ENCODE peak calls at places on chromosomes 11 and 22, in nine cellular contexts. One of them, this sample, is unnamed.

GRCh38 chr22:38228873-38229740 is 27.3 kb downstream of the MAFF start:
- DNase-seq in fibroblast of the aortic adventitia: peak
- DNase-seq in astrocyte of the spinal cord: peak
- DNase-seq in BE2C: no peak
- DNase-seq in BJ: peak
- DNase-seq in fibroblast of villous mesenchyme: peak
- DNase-seq in A549: peak
- DNase-seq in foreskin fibroblast: peak
- DNase-seq in fibroblast of lung: peak
- DNase-seq in this sample: peak

GRCh38 chr22:20551805-20552449 is 44.5 kb downstream of the MED15 start:
- DNase-seq in BJ: no peak
- DNase-seq in foreskin fibroblast: no peak
- DNase-seq in fibroblast of villous mesenchyme: no peak
- DNase-seq in astrocyte of the spinal cord: no peak
- DNase-seq in BE2C: peak
- DNase-seq in fibroblast of the aortic adventitia: peak
- DNase-seq in fibroblast of lung: no peak
- DNase-seq in A549: no peak
- DNase-seq in this sample: peak

GRCh38 chr11:76207642-76208378 is 1.5 kb upstream of the WNT11 start:
- DNase-seq in astrocyte of the spinal cord: peak
- DNase-seq in A549: peak
- DNase-seq in BE2C: peak
- DNase-seq in fibroblast of lung: peak
- DNase-seq in fibroblast of the aortic adventitia: peak
- DNase-seq in foreskin fibroblast: peak
- DNase-seq in BJ: no peak
- DNase-seq in fibroblast of villous mesenchyme: peak
- DNase-seq in this sample: peak

GRCh38 chr11:74678041-74678440 is 53.2 kb downstream of the CHRDL2 start:
- DNase-seq in fibroblast of the aortic adventitia: no peak
- DNase-seq in BE2C: no peak
- DNase-seq in fibroblast of lung: no peak
- DNase-seq in foreskin fibroblast: no peak
- DNase-seq in astrocyte of the spinal cord: no peak
- DNase-seq in fibroblast of villous mesenchyme: no peak
- DNase-seq in BJ: no peak
- DNase-seq in A549: no peak
- DNase-seq in this sample: no peak

GRCh38 chr11:47186076-47186936 is at the start of gene PACSIN3:
- DNase-seq in fibroblast of villous mesenchyme: peak
- DNase-seq in A549: peak
- DNase-seq in fibroblast of lung: peak
- DNase-seq in foreskin fibroblast: peak
- DNase-seq in astrocyte of the spinal cord: no peak
- DNase-seq in BJ: no peak
- DNase-seq in fibroblast of the aortic adventitia: no peak
- DNase-seq in BE2C: peak
- DNase-seq in this sample: no peak

GRCh38 chr11:11229691-11230090 is 123.4 kb downstream of the CSNK2A3 start:
- DNase-seq in fibroblast of lung: no peak
- DNase-seq in A549: no peak
- DNase-seq in fibroblast of the aortic adventitia: no peak
- DNase-seq in BE2C: no peak
- DNase-seq in foreskin fibroblast: no peak
- DNase-seq in astrocyte of the spinal cord: no peak
- DNase-seq in BJ: no peak
- DNase-seq in fibroblast of villous mesenchyme: no peak
- DNase-seq in this sample: no peak

GRCh38 chr11:100545970-100546369 is 141.1 kb upstream of the ARHGAP42 start:
- DNase-seq in fibroblast of villous mesenchyme: no peak
- DNase-seq in fibroblast of the aortic adventitia: no peak
- DNase-seq in A549: no peak
- DNase-seq in BJ: no peak
- DNase-seq in astrocyte of the spinal cord: no peak
- DNase-seq in fibroblast of lung: no peak
- DNase-seq in foreskin fibroblast: no peak
- DNase-seq in BE2C: no peak
- DNase-seq in this sample: no peak

GRCh38 chr11:19597194-19597593 is 115.4 kb upstream of the NAV2 start:
- DNase-seq in astrocyte of the spinal cord: peak
- DNase-seq in fibroblast of the aortic adventitia: peak
- DNase-seq in foreskin fibroblast: peak
- DNase-seq in BJ: peak
- DNase-seq in BE2C: no peak
- DNase-seq in fibroblast of lung: peak
- DNase-seq in fibroblast of villous mesenchyme: no peak
- DNase-seq in A549: no peak
- DNase-seq in this sample: peak

GRCh38 chr11:69707156-69707555 is 3.3 kb upstream of the FGF19 start:
- DNase-seq in foreskin fibroblast: no peak
- DNase-seq in BE2C: no peak
- DNase-seq in fibroblast of villous mesenchyme: no peak
- DNase-seq in astrocyte of the spinal cord: no peak
- DNase-seq in fibroblast of lung: no peak
- DNase-seq in A549: no peak
- DNase-seq in fibroblast of the aortic adventitia: no peak
- DNase-seq in BJ: no peak
- DNase-seq in this sample: no peak

GRCh38 chr11:22441831-22442230 is 103.7 kb downstream of the SLC17A6 start:
- DNase-seq in foreskin fibroblast: no peak
- DNase-seq in astrocyte of the spinal cord: no peak
- DNase-seq in fibroblast of lung: no peak
- DNase-seq in A549: no peak
- DNase-seq in BE2C: no peak
- DNase-seq in BJ: no peak
- DNase-seq in fibroblast of the aortic adventitia: no peak
- DNase-seq in fibroblast of villous mesenchyme: no peak
- DNase-seq in this sample: no peak

GRCh38 chr22:48070083-48070482 is 1307.6 kb downstream of the TBC1D22A start:
- DNase-seq in fibroblast of the aortic adventitia: no peak
- DNase-seq in astrocyte of the spinal cord: no peak
- DNase-seq in BE2C: no peak
- DNase-seq in A549: no peak
- DNase-seq in fibroblast of villous mesenchyme: no peak
- DNase-seq in BJ: no peak
- DNase-seq in fibroblast of lung: no peak
- DNase-seq in foreskin fibroblast: no peak
- DNase-seq in this sample: no peak

DNA sequence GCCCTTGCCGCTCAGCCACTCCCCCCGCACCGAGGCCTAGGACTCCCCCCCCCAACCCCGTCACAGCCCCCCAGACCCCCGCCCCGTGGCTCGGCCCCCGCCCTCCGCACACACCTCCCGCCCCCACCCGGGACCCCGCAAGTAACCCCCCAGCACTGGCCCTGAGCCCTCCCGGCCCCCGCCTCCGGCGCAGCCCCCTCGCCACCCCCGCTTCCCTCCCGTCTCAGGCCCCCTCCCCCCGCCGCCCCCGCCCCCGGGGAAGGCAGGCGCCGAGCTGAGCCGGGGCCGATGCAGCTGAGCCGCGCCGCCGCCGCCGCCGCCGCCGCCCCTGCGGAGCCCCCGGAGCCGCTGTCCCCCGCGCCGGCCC is 1.5 kb downstream of the SHANK3 start:
- DNase-seq in foreskin fibroblast: no peak
- DNase-seq in BE2C: no peak
- DNase-seq in astrocyte of the spinal cord: no peak
- DNase-seq in fibroblast of lung: no peak
- DNase-seq in BJ: no peak
- DNase-seq in fibroblast of villous mesenchyme: no peak
- DNase-seq in fibroblast of the aortic adventitia: no peak
- DNase-seq in A549: no peak
- DNase-seq in this sample: no peak
- H3K4me3 ChIP-seq in foreskin fibroblast: no peak
- H3K4me3 ChIP-seq in BE2C: no peak
- H3K4me3 ChIP-seq in astrocyte of the spinal cord: no peak
- H3K4me3 ChIP-seq in fibroblast of lung: no peak
- H3K4me3 ChIP-seq in BJ: no peak
- H3K4me3 ChIP-seq in fibroblast of villous mesenchyme: no peak
- H3K4me3 ChIP-seq in fibroblast of the aortic adventitia: no peak
- H3K4me3 ChIP-seq in A549: peak
- H3K4me3 ChIP-seq in this sample: no peak

DNA sequence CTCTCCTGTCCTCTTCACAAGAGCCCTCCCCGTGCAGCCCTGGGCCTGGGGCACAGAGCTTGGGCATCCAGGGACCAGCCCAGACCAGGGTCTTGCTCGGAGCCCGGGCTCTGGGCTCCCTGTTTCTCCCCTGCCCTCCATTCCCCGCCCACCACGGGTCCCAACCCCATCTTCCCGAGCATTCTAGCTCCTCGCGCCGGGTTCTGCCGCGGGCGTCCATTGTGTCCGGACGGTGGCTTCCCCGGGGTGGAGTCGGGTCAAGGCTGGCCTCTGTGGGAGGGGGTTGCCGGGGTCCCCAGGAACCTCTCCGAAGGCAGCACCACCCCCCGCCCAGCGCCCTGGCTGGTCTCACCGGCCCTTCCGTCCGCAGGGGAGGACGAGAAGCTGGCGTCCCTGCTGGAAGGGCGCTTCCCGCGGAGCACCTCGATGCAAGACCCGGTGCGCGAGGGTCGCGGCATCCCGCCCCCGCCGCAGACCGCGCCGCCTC is 18.1 kb upstream of the ACR start:
- DNase-seq in A549: no peak
- DNase-seq in fibroblast of lung: no peak
- DNase-seq in BJ: no peak
- DNase-seq in BE2C: no peak
- DNase-seq in foreskin fibroblast: no peak
- DNase-seq in fibroblast of villous mesenchyme: no peak
- DNase-seq in astrocyte of the spinal cord: no peak
- DNase-seq in fibroblast of the aortic adventitia: no peak
- DNase-seq in this sample: no peak
- H3K4me3 ChIP-seq in A549: no peak
- H3K4me3 ChIP-seq in fibroblast of lung: no peak
- H3K4me3 ChIP-seq in BJ: no peak
- H3K4me3 ChIP-seq in BE2C: no peak
- H3K4me3 ChIP-seq in foreskin fibroblast: no peak
- H3K4me3 ChIP-seq in fibroblast of villous mesenchyme: no peak
- H3K4me3 ChIP-seq in astrocyte of the spinal cord: no peak
- H3K4me3 ChIP-seq in fibroblast of the aortic adventitia: no peak
- H3K4me3 ChIP-seq in this sample: no peak

DNA sequence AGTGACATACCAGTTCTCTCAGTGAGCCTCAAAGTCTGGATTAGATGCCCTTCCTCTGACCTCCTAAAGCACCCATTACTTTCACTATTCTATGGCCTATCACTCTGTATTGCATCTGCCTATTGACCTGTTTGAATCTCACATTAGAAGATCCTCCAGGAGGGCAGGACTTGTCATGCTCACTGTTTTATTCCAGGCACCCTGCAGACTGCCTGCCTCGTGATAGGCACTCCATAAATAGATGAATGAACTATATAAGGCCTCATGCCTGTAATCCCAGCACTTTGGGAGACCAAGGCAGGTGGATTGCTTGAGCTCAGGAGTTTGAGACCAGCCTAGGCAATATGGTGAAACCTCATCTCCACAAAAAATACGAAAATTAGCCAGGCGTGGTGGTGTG is 160.1 kb upstream of the CADM1 start:
- DNase-seq in A549: no peak
- DNase-seq in BE2C: no peak
- DNase-seq in fibroblast of lung: no peak
- DNase-seq in foreskin fibroblast: no peak
- DNase-seq in fibroblast of villous mesenchyme: no peak
- DNase-seq in astrocyte of the spinal cord: no peak
- DNase-seq in fibroblast of the aortic adventitia: no peak
- DNase-seq in BJ: no peak
- DNase-seq in this sample: no peak
- H3K4me3 ChIP-seq in A549: no peak
- H3K4me3 ChIP-seq in BE2C: no peak
- H3K4me3 ChIP-seq in fibroblast of lung: no peak
- H3K4me3 ChIP-seq in foreskin fibroblast: no peak
- H3K4me3 ChIP-seq in fibroblast of villous mesenchyme: no peak
- H3K4me3 ChIP-seq in astrocyte of the spinal cord: no peak
- H3K4me3 ChIP-seq in fibroblast of the aortic adventitia: no peak
- H3K4me3 ChIP-seq in BJ: no peak
- H3K4me3 ChIP-seq in this sample: no peak

GRCh38 chr11:111748035-111748804 is 18.0 kb downstream of the PPP2R1B start:
- DNase-seq in fibroblast of villous mesenchyme: no peak
- DNase-seq in BE2C: no peak
- DNase-seq in fibroblast of the aortic adventitia: no peak
- DNase-seq in A549: no peak
- DNase-seq in fibroblast of lung: no peak
- DNase-seq in astrocyte of the spinal cord: no peak
- DNase-seq in foreskin fibroblast: no peak
- DNase-seq in BJ: no peak
- DNase-seq in this sample: no peak

GRCh38 chr11:111749646-111750045 is 16.5 kb downstream of the PPP2R1B start:
- DNase-seq in fibroblast of the aortic adventitia: no peak
- DNase-seq in BJ: no peak
- DNase-seq in fibroblast of lung: no peak
- DNase-seq in fibroblast of villous mesenchyme: no peak
- DNase-seq in foreskin fibroblast: no peak
- DNase-seq in BE2C: no peak
- DNase-seq in A549: no peak
- DNase-seq in astrocyte of the spinal cord: no peak
- DNase-seq in this sample: no peak

GRCh38 chr11:111743700-111744099 is 22.5 kb downstream of the PPP2R1B start:
- DNase-seq in fibroblast of the aortic adventitia: no peak
- DNase-seq in A549: no peak
- DNase-seq in fibroblast of villous mesenchyme: no peak
- DNase-seq in astrocyte of the spinal cord: no peak
- DNase-seq in foreskin fibroblast: no peak
- DNase-seq in BE2C: no peak
- DNase-seq in fibroblast of lung: no peak
- DNase-seq in BJ: no peak
- DNase-seq in this sample: no peak

DNA sequence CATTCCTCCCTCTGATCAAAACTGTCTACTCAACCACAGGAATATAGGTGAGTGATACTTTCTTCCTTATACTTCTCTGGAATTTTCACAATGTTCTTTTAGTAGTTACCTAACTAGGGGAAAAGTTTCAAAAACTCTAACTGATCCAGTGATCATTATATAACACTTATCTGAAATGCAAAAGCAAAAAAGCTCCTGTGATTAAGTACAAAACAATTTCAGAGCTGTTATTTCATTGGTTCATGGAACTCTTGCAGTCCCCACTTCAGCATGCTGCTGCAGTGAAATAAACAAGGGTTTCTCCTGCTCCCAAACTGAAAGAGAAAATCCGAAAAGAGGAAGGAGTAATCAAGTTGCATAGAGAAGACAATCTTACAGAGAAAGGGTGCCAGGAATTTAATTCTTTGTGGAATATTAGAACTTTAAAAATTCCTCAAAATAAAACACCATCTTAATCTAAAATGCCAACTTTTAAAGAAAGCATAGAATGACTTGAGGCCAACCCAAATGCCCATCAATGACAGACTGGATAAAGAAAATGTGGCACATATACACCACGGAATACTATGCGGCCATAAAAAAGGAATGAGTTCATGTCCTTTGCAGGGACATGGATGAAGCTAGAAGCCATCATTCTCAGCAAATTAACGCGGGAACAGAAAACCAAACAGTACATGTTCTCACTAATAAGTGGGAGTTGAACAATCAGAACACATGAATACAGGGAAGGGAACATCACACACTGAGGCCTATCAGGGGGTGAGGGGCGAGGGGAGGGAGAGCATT is 20.3 kb downstream of the PPP2R1B start:
- DNase-seq in fibroblast of lung: peak
- DNase-seq in astrocyte of the spinal cord: no peak
- DNase-seq in BJ: no peak
- DNase-seq in A549: no peak
- DNase-seq in foreskin fibroblast: peak
- DNase-seq in fibroblast of the aortic adventitia: peak
- DNase-seq in fibroblast of villous mesenchyme: peak
- DNase-seq in BE2C: no peak
- DNase-seq in this sample: peak
- H3K4me3 ChIP-seq in fibroblast of lung: peak
- H3K4me3 ChIP-seq in astrocyte of the spinal cord: no peak
- H3K4me3 ChIP-seq in BJ: no peak
- H3K4me3 ChIP-seq in A549: no peak
- H3K4me3 ChIP-seq in foreskin fibroblast: no peak
- H3K4me3 ChIP-seq in fibroblast of the aortic adventitia: no peak
- H3K4me3 ChIP-seq in fibroblast of villous mesenchyme: no peak
- H3K4me3 ChIP-seq in BE2C: no peak
- H3K4me3 ChIP-seq in this sample: no peak

This sample was measured in choroid plexus epithelial cell.